ENCODE peak calls at places on chromosome 18, in six cellular contexts. A, Y, K, E, J and F are unnamed samples.
A peak's percentile ranks its signal among the peaks of the same experiment; 100 is the strongest.

GRCh38 chr18:69628774-69629359 is 228.2 kb downstream of the DOK6 start:
- DNase-seq in A (no peak), Y (no peak), K (no peak), E (no peak), J (no peak), F (no peak)

GRCh38 chr18:12098389-12098788 is 4.7 kb downstream of the ANKRD62 start:
- DNase-seq in A (no peak), Y (no peak), K (no peak), E (no peak), J (no peak), F (no peak)

GRCh38 chr18:49560277-49561126 is 1.4 kb upstream of the LIPG start:
- DNase-seq in A (peak; percentile 72), Y (no peak), K (peak; percentile 26), E (no peak), J (no peak), F (peak; percentile 43)

GRCh38 chr18:12031836-12032235 is 50.5 kb downstream of the IMPA2 start:
- DNase-seq in A (no peak), Y (peak; percentile 46), K (peak; percentile 20), E (peak; percentile 88), J (peak; percentile 79), F (peak; percentile 42)

GRCh38 chr18:11268691-11269686 is 119.6 kb upstream of the PIEZO2 start:
- DNase-seq in A (no peak), Y (no peak), K (no peak), E (peak; percentile 69), J (peak; percentile 35), F (no peak)

GRCh38 chr18:48803951-48804855 is 146.6 kb downstream of the SMAD7 start:
- DNase-seq in A (no peak), Y (peak; percentile 15), K (no peak), E (no peak), J (no peak), F (no peak)

GRCh38 chr18:44231936-44232335 is 448.8 kb upstream of the SETBP1 start:
- DNase-seq in A (no peak), Y (no peak), K (no peak), E (no peak), J (no peak), F (no peak)

GRCh38 chr18:33673689-33674088 is 95.7 kb downstream of the ASXL3 start:
- DNase-seq in A (no peak), Y (no peak), K (no peak), E (no peak), J (no peak), F (no peak)

GRCh38 chr18:5546660-5547059 is 2.9 kb upstream of the EPB41L3 start:
- DNase-seq in A (no peak), Y (no peak), K (no peak), E (peak; percentile 69), J (peak; percentile 62), F (peak; percentile 6)

GRCh38 chr18:11983592-11983991 is 2.3 kb downstream of the IMPA2 start:
- DNase-seq in A (peak; percentile 84), Y (no peak), K (peak; percentile 44), E (no peak), J (no peak), F (no peak)

GRCh38 chr18:79546781-79547272 is 132.8 kb upstream of the CTDP1 start:
- DNase-seq in A (peak; percentile 67), Y (no peak), K (no peak), E (no peak), J (no peak), F (no peak)

GRCh38 chr18:69250305-69251151 is 150.2 kb upstream of the DOK6 start:
- DNase-seq in A (peak; percentile 5), Y (no peak), K (no peak), E (peak; percentile 72), J (peak; percentile 55), F (peak; percentile 22)

GRCh38 chr18:28153485-28154065 is 23.4 kb downstream of the CDH2 start:
- DNase-seq in A (no peak), Y (no peak), K (no peak), E (peak; percentile 45), J (peak; percentile 60), F (no peak)

GRCh38 chr18:63445067-63445466 is 22.8 kb upstream of the VPS4B start:
- DNase-seq in A (no peak), Y (no peak), K (no peak), E (peak; percentile 34), J (no peak), F (peak; percentile 86)

GRCh38 chr18:47545613-47546012 is 294.2 kb upstream of the SKOR2 start:
- DNase-seq in A (no peak), Y (no peak), K (no peak), E (no peak), J (no peak), F (no peak)

GRCh38 chr18:63022429-63023022 is 297.0 kb downstream of the BCL2 start:
- DNase-seq in A (peak; percentile 69), Y (no peak), K (no peak), E (no peak), J (no peak), F (no peak)

GRCh38 chr18:56658261-56658660 is 7.1 kb downstream of the WDR7 start:
- DNase-seq in A (no peak), Y (no peak), K (no peak), E (no peak), J (no peak), F (no peak)

GRCh38 chr18:23862071-23862470 is 152.5 kb upstream of the TTC39C start:
- DNase-seq in A (no peak), Y (no peak), K (no peak), E (peak; percentile 72), J (peak; percentile 95), F (peak; percentile 80)

GRCh38 chr18:43125471-43125870 is 10.0 kb upstream of the RIT2 start:
- DNase-seq in A (no peak), Y (no peak), K (no peak), E (no peak), J (no peak), F (no peak)

GRCh38 chr18:50126466-50126865 is 68.5 kb downstream of the MYO5B start:
- DNase-seq in A (no peak), Y (no peak), K (no peak), E (no peak), J (no peak), F (no peak)

GRCh38 chr18:48918660-48919415 is 31.9 kb downstream of the SMAD7 start:
- DNase-seq in A (no peak), Y (no peak), K (no peak), E (no peak), J (no peak), F (no peak)

GRCh38 chr18:70553961-70554325 is 265.1 kb downstream of the SOCS6 start:
- DNase-seq in A (no peak), Y (no peak), K (no peak), E (no peak), J (no peak), F (no peak)

GRCh38 chr18:23824704-23825103 is 135.5 kb downstream of the LAMA3 start:
- DNase-seq in A (no peak), Y (no peak), K (no peak), E (peak; percentile 35), J (peak; percentile 30), F (no peak)

GRCh38 chr18:52409732-52410131 is 69.7 kb downstream of the DCC start:
- DNase-seq in A (no peak), Y (no peak), K (no peak), E (no peak), J (no peak), F (no peak)

GRCh38 chr18:8706545-8706980 is 1.2 kb downstream of the MTCL1 start:
- DNase-seq in A (peak; percentile 79), Y (no peak), K (peak; percentile 29), E (no peak), J (peak; percentile 16), F (no peak)

GRCh38 chr18:31992836-31993575 is 25.6 kb upstream of the RNF125 start:
- DNase-seq in A (no peak), Y (no peak), K (no peak), E (peak; percentile 24), J (no peak), F (no peak)

GRCh38 chr18:79245517-79246001 is 150.2 kb upstream of the NFATC1 start:
- DNase-seq in A (no peak), Y (no peak), K (no peak), E (no peak), J (no peak), F (no peak)

GRCh38 chr18:12014976-12015696 is 33.8 kb downstream of the IMPA2 start:
- DNase-seq in A (no peak), Y (no peak), K (no peak), E (no peak), J (no peak), F (no peak)

GRCh38 chr18:13608791-13609552 is 117.4 kb downstream of the FAM210A start:
- DNase-seq in A (no peak), Y (no peak), K (no peak), E (no peak), J (no peak), F (no peak)

GRCh38 chr18:58243401-58243800 is 199.4 kb downstream of the NEDD4L start:
- DNase-seq in A (no peak), Y (no peak), K (no peak), E (no peak), J (no peak), F (no peak)

GRCh38 chr18:58242978-58243377 is 199.0 kb downstream of the NEDD4L start:
- DNase-seq in A (no peak), Y (no peak), K (no peak), E (no peak), J (no peak), F (no peak)

GRCh38 chr18:58251416-58251815 is 207.4 kb downstream of the NEDD4L start:
- DNase-seq in A (no peak), Y (no peak), K (no peak), E (no peak), J (peak; percentile 31), F (peak; percentile 67)

GRCh38 chr18:58249677-58250076 is 205.7 kb downstream of the NEDD4L start:
- DNase-seq in A (no peak), Y (no peak), K (no peak), E (peak; percentile 47), J (peak; percentile 17), F (no peak)

GRCh38 chr18:58247363-58247834 is 203.4 kb downstream of the NEDD4L start:
- DNase-seq in A (no peak), Y (no peak), K (peak; percentile 22), E (no peak), J (peak; percentile 11), F (no peak)
- TF ChIP-seq CTCF in A (no peak), Y (no peak), K (no peak), E (no peak), J (no peak), F (no peak)

GRCh38 chr18:36942264-36942663 is 113.3 kb downstream of the KIAA1328 start:
- DNase-seq in A (no peak), Y (no peak), K (no peak), E (peak; percentile 31), J (peak; percentile 53), F (peak; percentile 13)
- TF ChIP-seq CTCF in A (peak; percentile 39), Y (peak; percentile 33), K (peak; percentile 43), E (peak; percentile 53), J (peak; percentile 76), F (peak; percentile 88)

GRCh38 chr18:37343542-37343851 is 222.1 kb downstream of the CELF4 start:
- DNase-seq in A (no peak), Y (no peak), K (no peak), E (no peak), J (no peak), F (no peak)
- TF ChIP-seq CTCF in A (no peak), Y (no peak), K (no peak), E (no peak), J (no peak), F (no peak)

DNA sequence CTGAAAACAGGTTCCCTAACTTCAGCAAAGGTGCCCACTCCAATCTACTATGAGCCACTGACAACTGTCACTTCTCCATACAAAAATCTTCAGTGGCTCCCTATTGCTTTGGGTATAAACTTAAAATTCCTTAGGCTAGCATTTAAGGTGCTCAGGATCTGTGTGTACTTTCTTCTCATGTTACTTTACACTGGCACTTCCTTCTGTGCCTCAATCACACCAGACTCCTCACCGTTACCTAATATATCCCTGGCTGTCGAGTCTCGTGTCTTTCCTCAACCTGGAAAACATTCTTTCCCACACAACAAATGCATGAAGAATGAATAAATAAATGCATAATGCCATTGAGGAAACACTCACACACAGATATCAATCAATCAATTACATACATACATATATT is 101.1 kb downstream of the TCF4 start:
- DNase-seq in A (no peak), Y (no peak), K (no peak), E (no peak), J (no peak), F (no peak)
- TF ChIP-seq CTCF in A (no peak), Y (no peak), K (no peak), E (no peak), J (no peak), F (no peak)